ENCODE peak calls at places on chromosome 11, in four cellular contexts. G is prostate gland; I is IMR-90; F is CD8-positive, alpha-beta T cell. C is an unnamed sample. For H3K27me3, the result is how much of the 10 kb centered on the place peaks cover.

GRCh38 chr11:15942126-15942525 is 414.2 kb downstream of the SOX6 start:
- DNase-seq in G (no peak), I (no peak), F (no peak), C (no peak)

GRCh38 chr11:119886667-119887230 is 157.7 kb upstream of the NECTIN1 start:
- DNase-seq in F (no peak), G (no peak), I (no peak), C (no peak)

GRCh38 chr11:35798983-35799382 is 136.4 kb downstream of the TRIM44 start:
- DNase-seq in I (no peak), F (no peak), G (peak), C (no peak)

GRCh38 chr11:67411785-67412152 is 3.7 kb upstream of the CARNS1 start:
- DNase-seq in F (no peak), I (no peak), G (no peak), C (no peak)

GRCh38 chr11:17714870-17715269 is 4.5 kb upstream of the MYOD1 start:
- DNase-seq in G (no peak), I (no peak), F (no peak), C (no peak)

GRCh38 chr11:69114811-69115523 is 40.8 kb upstream of the SMIM38 start:
- DNase-seq in F (no peak), G (peak), I (no peak), C (no peak)

GRCh38 chr11:34259087-34259486 is 98.7 kb downstream of the ABTB2 start:
- DNase-seq in I (no peak), F (no peak), G (no peak), C (no peak)

GRCh38 chr11:27406498-27407354 is 43.7 kb upstream of the CCDC34 start:
- DNase-seq in G (no peak), F (no peak), I (no peak), C (no peak)

GRCh38 chr11:3126901-3127691 is 38.0 kb downstream of the OSBPL5 start:
- DNase-seq in G (no peak), I (no peak), F (no peak), C (peak)

GRCh38 chr11:44036811-44037657 is 10.7 kb upstream of the ACCSL start:
- DNase-seq in F (no peak), I (peak), G (peak), C (peak)

GRCh38 chr11:75435571-75435925 is 2.5 kb upstream of the KLHL35 start:
- DNase-seq in F (no peak), I (no peak), G (no peak), C (no peak)

GRCh38 chr11:4607111-4607510 is 920 bp downstream of the TRIM68 start:
- DNase-seq in I (peak), F (no peak), G (no peak), C (no peak)

GRCh38 chr11:60390389-60390788 is 5.9 kb upstream of the MS4A14 start:
- DNase-seq in I (no peak), G (no peak), F (no peak), C (no peak)

GRCh38 chr11:88208742-88209141 is 33.5 kb upstream of the RAB38 start:
- DNase-seq in G (no peak), I (no peak), F (no peak), C (no peak)

GRCh38 chr11:13052130-13052541 is 43.0 kb downstream of the RASSF10 start:
- DNase-seq in G (peak), I (no peak), F (no peak), C (no peak)

GRCh38 chr11:124861670-124862069 is 3.6 kb upstream of the ROBO3 start:
- DNase-seq in F (no peak), G (no peak), I (no peak), C (peak)
- H3K27me3 ChIP-seq in F (under half), G (under half), I (half or more), C (half or more)

GRCh38 chr11:123137496-123138270 is 57.4 kb downstream of the CLMP start:
- DNase-seq in F (no peak), I (peak), G (no peak), C (peak)
- H3K4me3 ChIP-seq in F (no peak), I (no peak), G (no peak), C (no peak)

GRCh38 chr11:94665116-94665659 is 98.0 kb downstream of the PIWIL4 start:
- DNase-seq in G (no peak), I (no peak), F (no peak), C (no peak)

GRCh38 chr11:94664336-94664735 is 97.2 kb downstream of the PIWIL4 start:
- DNase-seq in G (no peak), I (no peak), F (no peak), C (no peak)

GRCh38 chr11:94668240-94668793 is 99.8 kb upstream of the AMOTL1 start:
- DNase-seq in F (no peak), I (no peak), G (no peak), C (no peak)

GRCh38 chr11:94669032-94669431 is 99.1 kb upstream of the AMOTL1 start:
- DNase-seq in F (no peak), G (no peak), I (no peak), C (no peak)

DNA sequence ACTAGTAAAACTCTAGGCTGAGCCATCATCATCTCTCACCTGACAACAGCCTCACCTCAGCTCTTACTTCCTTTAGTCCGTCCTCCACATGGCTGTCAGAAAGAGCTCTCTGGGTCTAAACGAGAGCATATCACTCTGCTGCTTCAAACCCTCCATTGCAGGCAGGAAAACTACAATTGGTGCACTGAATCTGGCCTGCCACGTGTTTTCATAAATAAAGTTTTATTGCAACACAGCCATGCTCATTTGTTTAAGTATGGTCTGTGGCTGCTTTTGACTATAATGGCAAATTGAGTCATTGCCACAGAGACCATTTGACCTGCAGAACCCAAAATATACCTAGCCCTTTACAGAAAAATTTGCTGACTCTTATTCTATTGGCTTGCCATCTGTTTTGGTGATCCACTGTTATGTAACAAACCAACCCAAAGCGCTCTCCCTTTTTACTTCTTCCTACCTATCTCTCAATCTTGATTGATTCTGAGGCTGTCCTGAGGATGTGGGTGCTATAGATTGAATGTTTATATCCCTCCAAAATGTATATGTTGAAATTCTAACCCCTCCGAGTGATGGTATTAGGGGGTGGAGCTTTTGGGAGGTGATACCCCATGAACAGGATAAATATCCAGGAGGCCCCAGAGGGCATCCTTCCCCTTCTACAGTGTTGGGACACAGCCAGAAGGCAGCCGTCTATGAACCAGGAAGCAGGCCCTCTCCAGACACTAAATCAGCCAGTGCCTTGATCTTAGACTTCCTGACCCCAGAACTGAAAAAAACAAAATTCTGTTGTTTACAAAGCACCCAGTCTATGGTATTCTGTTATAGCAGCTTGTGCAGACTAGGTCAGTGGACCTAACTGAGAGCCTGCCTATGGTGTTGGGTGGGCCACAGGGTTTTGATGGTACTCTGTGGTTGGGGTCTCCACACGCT is 99.9 kb downstream of the PIWIL4 start:
- DNase-seq in F (no peak), G (no peak), I (no peak), C (no peak)
- H3K27ac ChIP-seq in F (no peak), G (no peak), I (no peak), C (no peak)

DNA sequence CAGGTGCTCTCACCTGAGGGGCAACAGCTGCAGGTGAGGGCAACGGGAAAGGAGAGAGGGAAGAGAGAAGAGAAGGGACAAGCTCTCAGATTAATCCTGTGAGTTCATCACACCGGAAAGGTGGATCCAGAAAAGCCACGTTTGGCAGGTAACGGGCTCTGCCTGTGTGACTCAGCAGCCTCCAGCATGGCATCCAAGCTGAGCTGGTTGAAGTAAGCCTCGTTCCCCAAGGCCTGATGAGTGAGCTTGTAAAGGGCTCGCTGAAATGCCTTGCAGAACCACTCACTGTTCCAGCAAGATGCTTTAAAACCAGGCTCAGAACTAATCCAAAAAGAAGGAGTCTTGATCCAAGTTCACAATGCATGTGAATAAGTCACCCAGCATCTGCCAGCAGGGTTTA is 206.9 kb upstream of the TMEM45B start:
- DNase-seq in F (no peak), I (no peak), G (no peak), C (no peak)
- H3K27me3 ChIP-seq in F (under half), I (under half), G (under half), C (under half)

GRCh38 chr11:5689551-5689983 is at the start of gene TRIM22:
- DNase-seq in F (peak), G (peak), I (peak), C (peak)
- H3K4me3 ChIP-seq in F (peak), G (peak), I (peak), C (peak)

DNA sequence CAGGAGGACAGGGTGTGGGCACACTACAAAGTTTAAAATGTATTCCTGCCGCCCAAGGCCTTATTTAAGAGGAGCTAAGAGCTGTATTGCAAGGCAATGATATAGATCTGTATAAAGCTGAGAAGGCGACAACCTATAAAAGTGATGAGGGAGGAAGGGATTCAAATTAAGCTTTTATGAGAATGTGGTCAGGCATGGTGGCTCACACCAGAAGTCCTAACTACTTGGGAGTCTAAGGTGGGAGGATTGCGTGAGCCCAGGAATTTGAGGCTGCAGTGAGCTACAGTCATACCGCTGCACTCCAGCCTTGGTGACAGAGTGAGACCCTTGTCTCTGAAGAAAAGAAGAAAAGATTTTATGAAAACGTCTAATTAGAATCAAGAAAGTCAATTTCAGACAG is 9.7 kb upstream of the GLB1L3 start:
- DNase-seq in F (no peak), G (no peak), I (no peak), C (no peak)
- H3K27ac ChIP-seq in F (no peak), G (peak), I (no peak), C (peak)